ENCODE peak calls at places on chromosomes 2 and 18, in four cellular contexts. H is AG09309, W is right lobe of liver, J is cardiac muscle cell. N is an unnamed sample.

GRCh38 chr2:223043164-223043941 is 8.6 kb upstream of the KCNE4 start:
- DNase-seq in W (no peak), J (no peak), H (no peak), N (no peak)

GRCh38 chr2:29014811-29015414 is 33.8 kb downstream of the TOGARAM2 start:
- DNase-seq in W (no peak), J (no peak), H (no peak), N (peak)

GRCh38 chr18:35050638-35051287 is 9.6 kb downstream of the MAPRE2 start:
- DNase-seq in W (peak), H (no peak), J (peak), N (no peak)

GRCh38 chr2:158509928-158510797 is 53.4 kb downstream of the PKP4 start:
- DNase-seq in J (no peak), W (no peak), H (no peak), N (no peak)

GRCh38 chr2:238415036-238415764 is 11.5 kb upstream of the ASB1 start:
- DNase-seq in J (no peak), H (no peak), W (no peak), N (no peak)

GRCh38 chr2:217964255-217964654 is 38.5 kb downstream of the TNS1 start:
- DNase-seq in H (no peak), W (no peak), J (no peak), N (no peak)

GRCh38 chr18:10374615-10375295 is 79.7 kb upstream of the APCDD1 start:
- DNase-seq in J (no peak), W (no peak), H (no peak), N (no peak)

GRCh38 chr2:161265874-161266273 is 42.4 kb upstream of the PSMD14 start:
- DNase-seq in W (no peak), H (no peak), J (no peak), N (no peak)

GRCh38 chr2:46873632-46874068 is 42.0 kb downstream of the MCFD2 start:
- DNase-seq in W (no peak), J (no peak), H (peak), N (peak)

GRCh38 chr2:188524519-188525113 is 232.9 kb downstream of the GULP1 start:
- DNase-seq in J (peak), W (no peak), H (no peak), N (no peak)

GRCh38 chr18:59881728-59882685 is 17.8 kb upstream of the PMAIP1 start:
- DNase-seq in J (peak), H (no peak), W (no peak), N (peak)

GRCh38 chr2:57542081-57542480 is 504.5 kb upstream of the VRK2 start:
- DNase-seq in W (no peak), J (no peak), H (no peak), N (no peak)

GRCh38 chr2:120826260-120826648 is 90.6 kb downstream of the GLI2 start:
- DNase-seq in W (no peak), H (no peak), J (no peak), N (no peak)

GRCh38 chr2:48414980-48415764 is 114.8 kb upstream of the STON1 start:
- DNase-seq in H (no peak), J (no peak), W (peak), N (no peak)

GRCh38 chr2:15840173-15840572 is 100.2 kb upstream of the MYCN start:
- DNase-seq in J (no peak), W (no peak), H (no peak), N (no peak)

GRCh38 chr2:46683541-46683940 is 204.2 kb downstream of the TMEM247 start:
- DNase-seq in W (no peak), H (no peak), J (no peak), N (no peak)

GRCh38 chr18:44671914-44672313 is 8.8 kb upstream of the SETBP1 start:
- DNase-seq in J (no peak), W (no peak), H (no peak), N (no peak)

GRCh38 chr2:90077948-90078347 is 1386.5 kb downstream of the RPIA start:
- DNase-seq in J (no peak), W (no peak), H (no peak), N (no peak)

GRCh38 chr2:119730598-119731278 is 29.0 kb upstream of the PTPN4 start:
- DNase-seq in H (no peak), W (peak), J (no peak), N (no peak)

GRCh38 chr2:190110131-190110530 is 47.6 kb upstream of the MSTN start:
- DNase-seq in J (no peak), H (no peak), W (no peak), N (peak)

GRCh38 chr18:9105420-9105819 is 2.9 kb downstream of the NDUFV2 start:
- DNase-seq in W (no peak), H (no peak), J (no peak), N (no peak)

GRCh38 chr2:59308108-59308507 is 1067.0 kb upstream of the FANCL start:
- DNase-seq in W (no peak), J (no peak), H (no peak), N (no peak)

GRCh38 chr2:107502463-107503079 is 324.1 kb upstream of the RGPD4 start:
- DNase-seq in H (no peak), W (no peak), J (no peak), N (no peak)

GRCh38 chr2:72744049-72744448 is 81.8 kb downstream of the EXOC6B start:
- DNase-seq in H (peak), J (no peak), W (no peak), N (no peak)

GRCh38 chr2:84487298-84487996 is 28.4 kb upstream of the SUCLG1 start:
- DNase-seq in W (peak), H (no peak), J (no peak), N (no peak)

GRCh38 chr2:10471956-10472355 is 23.8 kb upstream of the ODC1 start:
- DNase-seq in W (no peak), H (no peak), J (no peak), N (no peak)

GRCh38 chr2:191386938-191387536 is 141.8 kb downstream of the MYO1B start:
- DNase-seq in H (peak), J (no peak), W (no peak), N (peak)

GRCh38 chr18:48590678-48591077 is 51.8 kb downstream of the CTIF start:
- DNase-seq in H (peak), J (no peak), W (no peak), N (peak)

GRCh38 chr18:56238576-56238975 is 399.8 kb downstream of the TXNL1 start:
- DNase-seq in W (no peak), J (no peak), H (no peak), N (no peak)

GRCh38 chr2:50953021-50953420 is 78.9 kb downstream of the NRXN1 start:
- DNase-seq in W (no peak), H (no peak), J (no peak), N (peak)

GRCh38 chr2:188852752-188853151 is 121.4 kb upstream of the COL3A1 start:
- DNase-seq in W (no peak), H (peak), J (no peak), N (peak)

DNA sequence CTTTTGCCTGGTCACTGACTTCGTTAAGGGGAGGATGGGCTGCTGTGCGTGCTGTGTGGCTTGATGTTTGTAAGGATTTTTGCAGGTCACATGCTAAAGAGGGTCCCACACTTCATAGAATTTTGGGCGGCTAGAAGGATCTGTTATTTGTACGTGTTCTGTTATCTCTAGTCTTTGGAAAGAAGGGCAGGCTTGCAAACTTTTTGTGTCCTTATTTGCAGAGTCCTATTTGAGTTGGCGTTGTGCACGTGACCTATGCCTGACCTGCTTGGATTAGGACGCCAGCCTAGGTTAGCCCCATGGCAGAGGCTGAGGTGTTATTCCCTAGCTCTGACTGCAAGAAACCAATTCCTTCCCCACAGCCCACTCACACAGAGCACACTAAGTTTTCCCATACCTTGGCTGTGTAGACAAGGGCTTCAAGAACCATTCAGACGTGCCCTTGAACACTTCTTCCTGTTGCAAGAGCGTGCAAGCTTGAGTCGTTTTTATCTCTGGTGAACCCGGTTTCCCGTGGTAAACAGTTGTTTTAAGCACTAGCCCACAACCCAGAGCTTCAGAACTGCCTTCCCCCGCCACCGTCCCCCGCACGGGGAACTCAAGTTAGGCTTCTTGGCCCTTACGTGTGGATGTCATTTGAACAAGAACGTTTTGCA is 94.6 kb downstream of the LDLRAD4 start:
- DNase-seq in H (no peak), W (peak), J (no peak), N (no peak)
- H3K4me3 ChIP-seq in H (no peak), W (peak), J (no peak), N (no peak)

GRCh38 chr2:174594451-174594850 is 3.2 kb downstream of the WIPF1 start:
- DNase-seq in W (no peak), J (no peak), H (no peak), N (no peak)

GRCh38 chr2:174593574-174594203 is 3.9 kb downstream of the WIPF1 start:
- DNase-seq in W (no peak), H (peak), J (no peak), N (no peak)

GRCh38 chr2:174591740-174592139 is 5.9 kb downstream of the WIPF1 start:
- DNase-seq in J (no peak), W (no peak), H (no peak), N (no peak)

GRCh38 chr2:174590928-174591648 is 6.5 kb downstream of the WIPF1 start:
- DNase-seq in W (no peak), H (peak), J (no peak), N (no peak)

GRCh38 chr2:174593041-174593440 is 4.6 kb downstream of the WIPF1 start:
- DNase-seq in J (no peak), H (no peak), W (no peak), N (no peak)
- H3K4me3 ChIP-seq in J (no peak), H (no peak), W (no peak), N (no peak)

DNA sequence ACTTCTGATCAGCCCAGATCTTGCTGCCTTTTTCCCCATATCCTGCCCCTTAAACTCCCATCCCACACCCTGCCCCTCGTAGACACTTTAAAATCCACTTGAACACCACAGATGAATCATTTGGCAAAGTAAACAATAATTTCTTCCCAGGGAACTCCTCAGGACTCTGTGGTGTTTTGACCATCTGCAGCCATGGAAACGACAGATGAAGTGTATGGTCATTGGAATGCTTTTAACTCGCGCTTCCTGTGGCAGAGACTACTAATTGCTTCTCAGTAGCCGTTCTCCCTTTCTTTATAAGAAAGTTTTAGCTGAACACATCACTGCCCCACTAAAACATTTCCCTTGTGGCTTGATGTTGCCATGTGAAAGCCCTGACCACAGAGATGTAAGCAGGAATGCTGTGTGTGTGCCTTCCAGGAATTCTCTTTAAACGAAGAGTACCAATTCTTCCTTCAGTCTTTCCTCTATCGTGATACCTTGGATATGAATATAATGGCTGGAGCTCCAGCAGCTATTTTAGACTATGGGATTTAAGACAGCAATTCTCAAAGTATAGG is 92.7 kb upstream of the PARD3B start:
- DNase-seq in J (peak), H (peak), W (no peak), N (peak)
- H3K4me3 ChIP-seq in J (no peak), H (no peak), W (no peak), N (peak)

GRCh38 chr2:219385958-219386520 is 1.7 kb downstream of the DNPEP start:
- DNase-seq in W (no peak), H (no peak), J (no peak), N (no peak)
- H3K4me3 ChIP-seq in W (no peak), H (no peak), J (no peak), N (no peak)

N was measured in skeletal muscle cell.